ENCODE peak calls at places on chromosomes 4 and X, in five cellular contexts. E, Q, O, W and K are unnamed samples.
A peak's percentile ranks its signal among the peaks of the same experiment; 100 is the strongest.

GRCh38 chrX:111167334-111167733 is 71.3 kb downstream of the PAK3 start:
- DNase-seq in E (no peak), Q (no peak), W (no peak), O (no peak), K (no peak)

GRCh38 chr4:2870098-2870497 is 26.5 kb downstream of the ADD1 start:
- DNase-seq in Q (no peak), W (no peak), O (no peak), E (no peak), K (no peak)

GRCh38 chrX:2967998-2968909 is 38.1 kb upstream of the ARSH start:
- DNase-seq in W (peak; percentile 35), E (no peak), Q (no peak), O (peak; percentile 3), K (no peak)

GRCh38 chrX:140123446-140123845 is 158.1 kb upstream of the CXorf66 start:
- DNase-seq in W (no peak), O (no peak), Q (no peak), E (no peak), K (no peak)

GRCh38 chr4:7075962-7076693 is 8.3 kb upstream of the GRPEL1 start:
- DNase-seq in O (no peak), E (no peak), Q (no peak), W (no peak), K (no peak)

GRCh38 chr4:7196731-7197130 is 4.4 kb downstream of the SORCS2 start:
- DNase-seq in E (no peak), O (no peak), Q (no peak), W (no peak), K (no peak)

GRCh38 chr4:104516884-104517283 is 22.2 kb upstream of the CXXC4 start:
- DNase-seq in O (no peak), E (no peak), W (no peak), Q (no peak), K (no peak)

GRCh38 chr4:12644261-12644660 is 839.9 kb downstream of the RAB28 start:
- DNase-seq in O (no peak), E (no peak), W (no peak), Q (no peak), K (no peak)

GRCh38 chr4:137509855-137510282 is 22.4 kb downstream of the PCDH18 start:
- DNase-seq in Q (no peak), O (no peak), W (no peak), E (no peak), K (no peak)

GRCh38 chrX:49947778-49948177 is 25.4 kb downstream of the CLCN5 start:
- DNase-seq in Q (no peak), W (peak; percentile 11), E (no peak), O (no peak), K (no peak)

GRCh38 chrX:87636533-87636932 is 118.9 kb downstream of the KLHL4 start:
- DNase-seq in Q (no peak), O (no peak), W (no peak), E (no peak), K (no peak)

GRCh38 chr4:1409079-1409805 is 3.0 kb upstream of the NKX1-1 start:
- DNase-seq in O (no peak), E (no peak), Q (no peak), W (no peak), K (no peak)